ENCODE peak calls at places on chromosomes 13 and 19, in five cellular contexts. V is RWPE2, R is right lobe of liver, N is fibroblast of lung, U is HFF-Myc. P is an unnamed sample.

GRCh38 chr19:29610574-29611271 is 4.6 kb downstream of the POP4 start:
- DNase-seq in V (no peak), R (peak), N (peak), U (peak), P (no peak)

GRCh38 chr13:49635599-49636433 is 7.5 kb downstream of the ARL11 start:
- DNase-seq in V (no peak), R (no peak), N (peak), U (no peak), P (no peak)

GRCh38 chr19:48480151-48480475 is 10.9 kb downstream of the CYTH2 start:
- DNase-seq in V (peak), R (no peak), N (peak), U (no peak), P (no peak)

GRCh38 chr19:2289714-2290435 is 7.9 kb upstream of the PEAK3 start:
- DNase-seq in V (no peak), R (no peak), N (no peak), U (no peak), P (no peak)

GRCh38 chr13:112779856-112780604 is 90.2 kb downstream of the ATP11A start:
- DNase-seq in V (no peak), R (no peak), N (no peak), U (no peak), P (no peak)

GRCh38 chr13:98372886-98373285 is 195.8 kb upstream of the RNF113B start:
- DNase-seq in V (no peak), R (no peak), N (peak), U (peak), P (no peak)

GRCh38 chr13:109751477-109751876 is 34.9 kb downstream of the IRS2 start:
- DNase-seq in V (no peak), R (no peak), N (no peak), U (no peak), P (no peak)

GRCh38 chr13:51324714-51325440 is 14.6 kb upstream of the SERPINE3 start:
- DNase-seq in V (no peak), R (no peak), N (no peak), U (no peak), P (no peak)

GRCh38 chr19:35459414-35460082 is 11.5 kb downstream of the FFAR2 start:
- DNase-seq in V (no peak), R (peak), N (peak), U (no peak), P (no peak)

GRCh38 chr13:33109319-33109718 is 93.1 kb downstream of the KL start:
- DNase-seq in V (no peak), R (no peak), N (peak), U (no peak), P (no peak)

GRCh38 chr13:99656092-99656745 is 154.9 kb downstream of the TM9SF2 start:
- DNase-seq in V (no peak), R (peak), N (peak), U (peak), P (no peak)

GRCh38 chr19:54114340-54114826 is 1.1 kb downstream of the TFPT start:
- DNase-seq in V (no peak), R (no peak), N (peak), U (no peak), P (no peak)

GRCh38 chr19:1810439-1811160 is 1.5 kb downstream of the ATP8B3 start:
- DNase-seq in V (no peak), R (peak), N (no peak), U (no peak), P (no peak)

GRCh38 chr13:38417727-38418126 is 68.1 kb downstream of the UFM1 start:
- DNase-seq in V (no peak), R (no peak), N (peak), U (peak), P (no peak)
- TF ChIP-seq CTCF in V (peak), R (peak), N (peak), U (peak), P (peak)

GRCh38 chr19:46133101-46133627 is 8.7 kb upstream of the IGFL3 start:
- DNase-seq in V (peak), R (no peak), N (peak), U (peak), P (peak)
- H3K4me3 ChIP-seq in V (no peak), R (no peak), N (no peak), U (peak), P (peak)

GRCh38 chr19:14072535-14073231 is at the start of gene MISP3:
- DNase-seq in V (no peak), R (peak), N (peak), U (no peak), P (no peak)
- TF ChIP-seq CTCF in V (no peak), R (no peak), N (no peak), U (no peak), P (no peak)

GRCh38 chr19:15393963-15394362 is 14.4 kb upstream of the AKAP8 start:
- DNase-seq in V (no peak), R (no peak), N (peak), U (no peak), P (no peak)

GRCh38 chr19:15396436-15396835 is 16.8 kb upstream of the AKAP8 start:
- DNase-seq in V (no peak), R (no peak), N (no peak), U (no peak), P (no peak)

GRCh38 chr19:15397782-15398181 is 18.2 kb upstream of the AKAP8 start:
- DNase-seq in V (no peak), R (no peak), N (no peak), U (no peak), P (no peak)

GRCh38 chr19:15397236-15397635 is 17.6 kb upstream of the AKAP8 start:
- DNase-seq in V (no peak), R (no peak), N (no peak), U (no peak), P (no peak)

GRCh38 chr19:15394426-15394825 is 14.8 kb upstream of the AKAP8 start:
- DNase-seq in V (no peak), R (no peak), N (no peak), U (no peak), P (no peak)
- H3K4me3 ChIP-seq in V (no peak), R (no peak), N (no peak), U (no peak), P (no peak)

P was measured in AG04449.